ENCODE peak calls at places on chromosomes 5 and 9, in seven cellular contexts. F, K, X, B, S, D and V are unnamed samples.

GRCh38 chr5:61330341-61330878 is 1.6 kb upstream of the ZSWIM6 start:
- DNase-seq in F (no peak), K (peak), X (peak), B (peak), S (peak), D (peak), V (peak)

GRCh38 chr5:97714426-97714825 is 531.4 kb upstream of the RIOK2 start:
- DNase-seq in F (no peak), K (no peak), X (no peak), B (no peak), S (no peak), D (no peak), V (no peak)

GRCh38 chr5:180198208-180198607 is 10.8 kb downstream of the RASGEF1C start:
- DNase-seq in F (no peak), K (no peak), X (no peak), B (no peak), S (no peak), D (no peak), V (no peak)

GRCh38 chr9:89663264-89663970 is 58.6 kb downstream of the GADD45G start:
- DNase-seq in F (no peak), K (no peak), X (no peak), B (no peak), S (no peak), D (peak), V (no peak)

GRCh38 chr5:99317136-99317535 is 388.3 kb upstream of the CHD1 start:
- DNase-seq in F (no peak), K (no peak), X (no peak), B (peak), S (no peak), D (no peak), V (no peak)

GRCh38 chr5:159619826-159620225 is 289.5 kb upstream of the IL12B start:
- DNase-seq in F (no peak), K (no peak), X (no peak), B (no peak), S (peak), D (no peak), V (no peak)

GRCh38 chr9:22683393-22684075 is 236.9 kb downstream of the DMRTA1 start:
- DNase-seq in F (peak), K (peak), X (peak), B (peak), S (peak), D (peak), V (no peak)

GRCh38 chr9:254516-254915 is 39.9 kb downstream of the DOCK8 start:
- DNase-seq in F (no peak), K (no peak), X (no peak), B (no peak), S (no peak), D (no peak), V (no peak)

DNA sequence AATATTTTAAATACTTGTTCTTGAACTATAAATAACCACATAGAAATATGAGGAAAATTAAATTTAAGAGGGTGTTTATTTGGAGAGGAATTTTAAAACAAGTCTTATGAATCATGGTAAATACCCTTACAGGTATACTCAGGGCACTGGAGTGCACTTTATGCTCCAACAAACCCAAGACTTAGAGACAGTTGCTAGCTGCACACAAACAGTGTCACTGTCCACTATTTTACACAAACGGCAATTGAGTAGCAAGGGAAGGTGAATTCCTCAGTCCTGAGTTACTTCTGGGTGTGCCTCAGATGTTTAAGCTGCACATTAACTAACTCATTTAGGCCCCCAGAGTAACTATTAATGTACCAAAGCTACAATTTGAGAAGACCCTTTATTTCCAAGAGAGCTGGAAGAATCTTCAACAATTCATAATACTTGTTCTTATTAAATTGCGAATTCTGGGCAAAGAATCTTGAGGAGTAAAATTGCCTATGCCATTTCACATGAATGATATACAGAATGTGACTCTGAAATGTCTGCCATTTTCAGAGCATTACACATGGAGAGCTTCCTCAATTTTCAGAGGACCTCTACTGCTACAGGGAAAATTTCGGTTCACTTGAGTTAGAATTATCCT is 371.2 kb downstream of the PDE4D start:
- DNase-seq in F (no peak), K (peak), X (peak), B (no peak), S (no peak), D (no peak), V (no peak)
- H3K4me3 ChIP-seq in F (no peak), K (no peak), X (no peak), B (no peak), S (no peak), D (no peak), V (no peak)

DNA sequence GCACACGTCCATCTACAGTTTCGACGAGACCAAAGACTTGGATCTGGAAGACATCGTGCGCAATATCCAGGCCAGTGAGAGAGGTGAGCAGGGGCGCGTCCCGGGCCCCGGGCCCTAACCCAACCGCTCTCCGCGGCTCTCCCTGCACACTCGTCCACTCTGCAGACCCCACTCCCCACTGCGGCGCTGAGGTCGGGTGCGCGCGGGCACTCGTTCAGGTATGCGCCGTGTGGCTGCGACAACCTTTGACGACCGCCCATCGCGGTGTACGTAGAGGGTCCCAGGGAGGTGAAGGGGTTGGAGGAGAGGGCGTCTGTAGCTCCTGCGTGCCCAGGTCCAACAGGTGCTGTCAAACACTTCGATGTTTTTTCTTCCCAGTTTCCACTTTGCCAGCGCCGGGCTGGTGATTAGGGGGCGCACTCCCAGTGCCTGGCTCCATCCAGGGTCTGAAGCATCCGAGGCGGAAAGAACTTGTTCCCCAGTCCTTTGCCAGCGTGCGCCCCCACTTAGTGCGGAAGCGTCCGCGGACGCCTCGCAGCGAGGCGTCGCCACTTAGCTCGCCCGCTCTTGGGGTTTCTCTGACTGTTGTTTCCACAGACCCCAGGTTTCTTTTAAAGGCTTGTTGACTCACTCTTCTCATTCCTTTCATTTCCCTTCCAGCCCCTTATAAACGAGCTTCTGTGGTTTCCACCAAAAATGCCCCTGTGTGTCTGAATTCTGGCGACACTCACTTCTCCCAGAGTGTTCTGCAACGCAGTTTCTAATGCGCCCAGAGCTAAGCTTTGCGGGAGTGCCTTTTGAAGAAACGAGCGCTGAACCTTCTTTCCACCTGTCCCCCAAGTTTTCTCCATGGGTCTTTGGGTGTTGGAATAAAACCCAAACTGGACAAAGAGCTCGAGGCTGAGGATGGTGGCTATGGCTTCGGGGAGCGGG is 1.6 kb downstream of the NPR3 start:
- DNase-seq in F (no peak), K (peak), X (peak), B (peak), S (peak), D (peak), V (peak)
- H3K4me3 ChIP-seq in F (peak), K (peak), X (peak), B (peak), S (peak), D (peak), V (peak)

GRCh38 chr5:55223219-55223987 is 3.7 kb downstream of the MCIDAS start:
- DNase-seq in F (no peak), K (no peak), X (no peak), B (no peak), S (no peak), D (peak), V (no peak)
- H3K4me3 ChIP-seq in F (no peak), K (no peak), X (no peak), B (no peak), S (no peak), D (peak), V (no peak)

GRCh38 chr9:117377046-117377445 is 37.8 kb downstream of the ASTN2 start:
- DNase-seq in F (no peak), K (no peak), X (no peak), B (no peak), S (no peak), D (no peak), V (no peak)
- H3K4me3 ChIP-seq in F (no peak), K (no peak), X (no peak), B (no peak), S (no peak), D (no peak), V (no peak)

DNA sequence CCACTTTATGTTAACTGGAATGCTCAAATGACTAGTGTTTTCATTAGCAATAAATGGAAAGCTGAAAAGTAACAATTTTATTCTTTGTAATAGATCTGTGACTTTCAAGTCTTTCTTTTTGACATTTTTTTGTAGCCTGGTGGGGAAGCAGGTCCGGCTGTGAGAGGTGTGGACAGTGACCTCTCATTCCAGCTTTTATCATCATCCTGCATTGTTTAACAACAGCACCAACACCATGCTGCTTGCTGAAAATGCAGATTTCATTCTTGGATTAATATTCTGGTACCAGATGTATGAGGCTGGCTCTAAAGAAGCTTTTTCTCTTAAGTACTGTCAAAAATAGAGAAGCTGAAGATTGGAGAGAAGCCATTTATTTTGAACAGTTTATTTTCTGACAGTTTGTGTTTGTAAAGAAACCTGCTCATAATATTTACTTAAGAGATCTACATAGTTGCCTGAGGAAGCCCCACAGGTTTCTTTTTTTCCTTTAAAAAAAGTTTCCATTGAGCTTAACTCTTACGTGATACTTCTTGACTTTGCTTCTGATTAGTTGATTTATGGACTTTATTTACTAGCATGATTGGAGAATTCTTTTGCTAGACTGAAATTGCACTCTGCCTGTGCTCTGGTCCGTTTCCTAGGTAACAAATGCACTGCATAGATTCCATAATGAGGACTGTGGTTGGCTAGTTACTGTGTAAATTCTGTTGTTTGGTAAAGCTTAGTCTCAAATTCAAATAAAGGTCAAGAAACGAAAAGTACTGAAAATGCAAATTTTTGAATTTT is 3.4 kb downstream of the KIAA1958 start:
- DNase-seq in F (no peak), K (peak), X (no peak), B (no peak), S (no peak), D (no peak), V (no peak)
- H3K4me3 ChIP-seq in F (no peak), K (peak), X (no peak), B (no peak), S (no peak), D (no peak), V (peak)

GRCh38 chr5:39164529-39165402 is 54.6 kb downstream of the FYB1 start:
- DNase-seq in F (no peak), K (no peak), X (peak), B (no peak), S (no peak), D (no peak), V (no peak)
- H3K4me3 ChIP-seq in F (no peak), K (no peak), X (no peak), B (no peak), S (no peak), D (no peak), V (no peak)